ENCODE peak calls at places on chromosomes 2 and 18, in four cellular contexts. One of them, this sample, is unnamed.

GRCh38 chr2:212032032-212032431 is 506.6 kb downstream of the ERBB4 start:
- DNase-seq in cardiac fibroblast: peak
- DNase-seq in HFF-Myc: no peak
- DNase-seq in IMR-90: peak
- DNase-seq in this sample: peak

GRCh38 chr18:63183952-63184351 is 135.6 kb downstream of the BCL2 start:
- DNase-seq in cardiac fibroblast: no peak
- DNase-seq in HFF-Myc: no peak
- DNase-seq in IMR-90: no peak
- DNase-seq in this sample: no peak

GRCh38 chr2:237232166-237232565 is 146.5 kb downstream of the COPS8 start:
- DNase-seq in cardiac fibroblast: no peak
- DNase-seq in HFF-Myc: no peak
- DNase-seq in IMR-90: no peak
- DNase-seq in this sample: no peak

GRCh38 chr2:215843579-215843978 is 169.8 kb downstream of the MREG start:
- DNase-seq in cardiac fibroblast: peak
- DNase-seq in HFF-Myc: peak
- DNase-seq in IMR-90: peak
- DNase-seq in this sample: peak

GRCh38 chr2:231810905-231811304 is 24.7 kb downstream of the COPS7B start:
- DNase-seq in cardiac fibroblast: peak
- DNase-seq in HFF-Myc: peak
- DNase-seq in IMR-90: peak
- DNase-seq in this sample: peak

GRCh38 chr2:54866179-54866578 is 142.7 kb downstream of the EML6 start:
- DNase-seq in cardiac fibroblast: no peak
- DNase-seq in HFF-Myc: no peak
- DNase-seq in IMR-90: no peak
- DNase-seq in this sample: no peak

GRCh38 chr18:21735452-21736015 is 5.1 kb upstream of the MIB1 start:
- DNase-seq in cardiac fibroblast: peak
- DNase-seq in HFF-Myc: no peak
- DNase-seq in IMR-90: peak
- DNase-seq in this sample: no peak

GRCh38 chr18:50780144-50780543 is 39.7 kb downstream of the MRO start:
- DNase-seq in cardiac fibroblast: no peak
- DNase-seq in HFF-Myc: no peak
- DNase-seq in IMR-90: no peak
- DNase-seq in this sample: no peak

GRCh38 chr2:173184031-173185004 is 108.7 kb downstream of the MAP3K20 start:
- DNase-seq in cardiac fibroblast: peak
- DNase-seq in HFF-Myc: peak
- DNase-seq in IMR-90: peak
- DNase-seq in this sample: peak

GRCh38 chr18:2960983-2961696 is 51.8 kb downstream of the LPIN2 start:
- DNase-seq in cardiac fibroblast: no peak
- DNase-seq in HFF-Myc: no peak
- DNase-seq in IMR-90: peak
- DNase-seq in this sample: no peak

GRCh38 chr2:134421556-134422328 is 167.9 kb downstream of the MGAT5 start:
- DNase-seq in cardiac fibroblast: no peak
- DNase-seq in HFF-Myc: no peak
- DNase-seq in IMR-90: peak
- DNase-seq in this sample: peak
- H3K4me3 ChIP-seq in cardiac fibroblast: no peak
- H3K4me3 ChIP-seq in HFF-Myc: no peak
- H3K4me3 ChIP-seq in IMR-90: no peak
- H3K4me3 ChIP-seq in this sample: no peak

GRCh38 chr2:113707106-113707505 is 49.3 kb downstream of the SLC35F5 start:
- DNase-seq in cardiac fibroblast: no peak
- DNase-seq in HFF-Myc: no peak
- DNase-seq in IMR-90: peak
- DNase-seq in this sample: no peak

GRCh38 chr2:113700186-113700841 is 56.1 kb downstream of the SLC35F5 start:
- DNase-seq in cardiac fibroblast: peak
- DNase-seq in HFF-Myc: no peak
- DNase-seq in IMR-90: peak
- DNase-seq in this sample: no peak

GRCh38 chr2:113699048-113699447 is 57.4 kb downstream of the SLC35F5 start:
- DNase-seq in cardiac fibroblast: no peak
- DNase-seq in HFF-Myc: no peak
- DNase-seq in IMR-90: no peak
- DNase-seq in this sample: no peak

GRCh38 chr2:113705982-113706523 is 50.4 kb downstream of the SLC35F5 start:
- DNase-seq in cardiac fibroblast: no peak
- DNase-seq in HFF-Myc: no peak
- DNase-seq in IMR-90: no peak
- DNase-seq in this sample: no peak

DNA sequence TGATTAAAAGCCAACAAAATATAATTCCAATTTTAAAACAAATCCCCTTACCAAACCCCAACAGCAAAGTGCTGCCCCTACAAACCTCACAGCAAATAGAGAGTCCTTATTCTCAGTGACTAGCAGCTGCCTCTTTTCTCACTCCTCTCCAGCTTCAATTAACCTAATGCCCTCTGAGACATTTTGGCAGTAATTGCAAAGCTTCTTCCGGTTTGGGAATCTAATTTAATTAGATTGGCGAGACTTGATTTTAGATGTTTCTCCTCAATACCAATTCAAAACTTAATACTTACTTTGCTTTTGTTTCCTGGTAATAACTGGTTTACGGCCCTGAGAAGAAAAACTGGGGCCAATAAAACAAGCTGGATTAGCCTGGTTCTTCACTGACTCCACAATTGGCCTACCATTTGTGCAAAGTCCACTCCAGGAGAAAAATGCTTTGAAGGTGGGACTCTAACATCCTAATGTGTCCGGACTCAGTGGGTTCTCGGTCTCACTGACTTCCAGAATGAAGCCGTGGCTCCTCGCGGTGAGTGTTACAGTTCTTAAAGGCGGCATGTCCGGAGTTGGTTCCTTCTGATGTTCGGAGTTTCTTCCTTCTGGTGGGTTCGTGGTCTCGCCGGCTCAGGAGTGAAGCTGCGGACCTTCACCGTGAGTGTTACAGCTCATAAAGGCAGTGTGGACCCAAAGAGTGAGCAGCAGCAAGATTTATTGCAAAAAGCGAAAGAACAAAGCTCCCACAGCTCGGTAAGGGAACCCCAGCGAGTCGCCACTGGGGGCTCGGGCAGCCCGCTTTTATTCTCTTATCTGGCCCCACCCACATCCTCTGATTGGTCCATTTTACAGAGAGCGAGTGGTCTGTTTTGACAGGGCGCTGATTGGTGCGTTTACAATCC is 52.8 kb downstream of the SLC35F5 start:
- DNase-seq in cardiac fibroblast: no peak
- DNase-seq in HFF-Myc: no peak
- DNase-seq in IMR-90: no peak
- DNase-seq in this sample: no peak
- H3K4me3 ChIP-seq in cardiac fibroblast: no peak
- H3K4me3 ChIP-seq in HFF-Myc: no peak
- H3K4me3 ChIP-seq in IMR-90: no peak
- H3K4me3 ChIP-seq in this sample: no peak

GRCh38 chr2:234289789-234290188 is 207.1 kb downstream of the ARL4C start:
- DNase-seq in cardiac fibroblast: peak
- DNase-seq in HFF-Myc: peak
- DNase-seq in IMR-90: peak
- DNase-seq in this sample: peak
- H3K4me3 ChIP-seq in cardiac fibroblast: no peak
- H3K4me3 ChIP-seq in HFF-Myc: no peak
- H3K4me3 ChIP-seq in IMR-90: no peak
- H3K4me3 ChIP-seq in this sample: no peak

DNA sequence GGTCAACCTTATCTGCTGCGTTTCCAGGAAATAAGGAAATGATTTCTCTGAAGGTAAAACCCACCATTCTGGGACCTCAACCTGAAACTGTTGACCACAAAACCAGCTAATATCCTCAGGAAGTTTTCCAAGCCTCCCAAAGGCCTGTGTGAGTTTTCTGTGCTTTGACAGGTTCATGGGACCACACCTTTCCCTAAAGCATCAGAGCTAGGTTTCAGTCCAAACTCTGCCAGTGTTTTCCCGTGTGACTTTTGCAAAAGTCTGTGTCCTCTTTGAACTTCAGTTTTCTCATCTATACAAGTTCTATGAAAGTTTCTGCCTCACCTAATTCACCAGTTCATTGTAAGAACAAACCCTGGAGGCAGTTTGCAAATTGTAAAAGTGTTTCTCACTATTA is 39.8 kb downstream of the VSNL1 start:
- DNase-seq in cardiac fibroblast: no peak
- DNase-seq in HFF-Myc: no peak
- DNase-seq in IMR-90: no peak
- DNase-seq in this sample: no peak
- H3K4me3 ChIP-seq in cardiac fibroblast: no peak
- H3K4me3 ChIP-seq in HFF-Myc: no peak
- H3K4me3 ChIP-seq in IMR-90: no peak
- H3K4me3 ChIP-seq in this sample: no peak

GRCh38 chr18:31723998-31724711 is 36.5 kb downstream of the SLC25A52 start:
- DNase-seq in cardiac fibroblast: peak
- DNase-seq in HFF-Myc: no peak
- DNase-seq in IMR-90: no peak
- DNase-seq in this sample: peak
- H3K4me3 ChIP-seq in cardiac fibroblast: peak
- H3K4me3 ChIP-seq in HFF-Myc: peak
- H3K4me3 ChIP-seq in IMR-90: peak
- H3K4me3 ChIP-seq in this sample: peak

DNA sequence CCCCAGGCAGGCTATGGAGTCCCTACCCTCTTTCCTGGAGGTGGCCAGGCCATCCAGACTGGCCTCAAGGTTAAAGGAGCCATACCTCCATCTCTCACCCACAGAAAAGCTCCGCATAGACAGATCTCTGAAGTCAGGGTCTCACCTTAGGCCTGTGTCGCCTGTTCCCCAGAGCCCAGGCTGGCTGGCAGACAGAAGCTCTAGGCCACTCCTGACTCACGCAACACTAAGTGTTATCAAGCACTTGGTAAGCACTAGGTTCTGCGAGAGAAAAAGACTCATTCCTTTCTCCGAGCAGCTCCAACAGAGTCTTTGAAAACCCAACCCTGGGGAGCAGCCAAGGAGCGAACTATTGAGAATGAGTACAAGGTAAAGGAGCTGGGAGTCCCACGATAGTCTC is 6.1 kb downstream of the SMAD7 start:
- DNase-seq in cardiac fibroblast: peak
- DNase-seq in HFF-Myc: no peak
- DNase-seq in IMR-90: peak
- DNase-seq in this sample: no peak
- H3K4me3 ChIP-seq in cardiac fibroblast: no peak
- H3K4me3 ChIP-seq in HFF-Myc: no peak
- H3K4me3 ChIP-seq in IMR-90: no peak
- H3K4me3 ChIP-seq in this sample: no peak

DNA sequence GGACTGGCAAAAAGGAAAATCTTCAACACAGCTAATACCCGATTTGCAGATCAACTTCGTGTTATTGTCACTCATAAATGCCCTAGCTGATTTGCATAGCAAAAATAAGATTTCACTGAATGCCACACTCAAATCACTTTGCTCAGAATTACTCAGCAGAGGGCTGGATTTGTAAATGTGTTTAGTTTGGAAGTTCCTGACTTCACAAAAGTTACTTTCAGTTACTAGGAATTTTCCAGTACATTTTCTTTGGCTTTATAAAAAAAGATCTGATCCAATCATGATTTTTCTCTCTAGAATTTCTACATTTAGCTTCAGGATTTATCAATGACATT is 433.3 kb upstream of the ID2 start:
- DNase-seq in cardiac fibroblast: no peak
- DNase-seq in HFF-Myc: no peak
- DNase-seq in IMR-90: peak
- DNase-seq in this sample: peak
- H3K4me3 ChIP-seq in cardiac fibroblast: no peak
- H3K4me3 ChIP-seq in HFF-Myc: no peak
- H3K4me3 ChIP-seq in IMR-90: no peak
- H3K4me3 ChIP-seq in this sample: no peak

DNA sequence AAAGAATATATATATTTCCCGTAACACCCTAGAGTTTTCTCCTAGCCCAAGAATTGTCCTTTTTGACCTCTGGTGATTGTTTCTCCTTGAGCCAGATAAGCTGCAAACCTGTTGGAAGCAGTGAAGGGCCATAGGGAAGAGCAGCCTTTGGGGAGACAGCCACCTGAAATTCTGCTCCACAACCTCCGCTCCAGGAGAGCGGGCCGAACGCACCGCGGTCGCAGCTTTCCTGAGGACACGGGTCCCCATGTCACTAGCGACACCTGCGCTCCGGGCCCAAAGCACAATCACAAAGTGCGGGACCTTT is 620 bp upstream of the DSG2 start:
- DNase-seq in cardiac fibroblast: no peak
- DNase-seq in HFF-Myc: no peak
- DNase-seq in IMR-90: no peak
- DNase-seq in this sample: no peak
- H3K4me3 ChIP-seq in cardiac fibroblast: peak
- H3K4me3 ChIP-seq in HFF-Myc: no peak
- H3K4me3 ChIP-seq in IMR-90: no peak
- H3K4me3 ChIP-seq in this sample: no peak